ENCODE peak calls at places on chromosomes 11 and 22, in seven cellular contexts. T is stimulated activated effector memory CD8-positive, alpha-beta T cell treated with anti-CD3 and anti-CD28 coated beads, Interleukin-12 subunit alpha, Interleukin-12 subunit beta, amount 100 ng/mL, for 72 hours; Z is nucleus accumbens; Y is HS-27A; Q is stimulated activated CD4-positive, alpha-beta T cell treated with anti-CD3 and anti-CD28 coated beads, Interleukin-4, amount 100 ng/mL, for 48 hours; W is coronary artery; X is esophagus muscularis mucosa. U is an unnamed sample.

GRCh38 chr11:66418168-66418985 is 2.5 kb upstream of the NPAS4 start:
- DNase-seq in T (peak), Z (peak), Y (peak), Q (peak), W (peak), X (no peak), U (peak)

GRCh38 chr11:64088159-64089026 is 52.7 kb downstream of the FLRT1 start:
- DNase-seq in T (no peak), Z (no peak), Y (no peak), Q (no peak), W (no peak), X (no peak), U (peak)

GRCh38 chr22:46001046-46001425 is 24.1 kb upstream of the WNT7B start:
- DNase-seq in T (no peak), Z (no peak), Y (no peak), Q (no peak), W (no peak), X (no peak), U (no peak)

GRCh38 chr22:38176170-38176741 is 5.4 kb downstream of the PLA2G6 start:
- DNase-seq in T (no peak), Z (no peak), Y (no peak), Q (no peak), W (peak), X (no peak), U (no peak)

GRCh38 chr11:2690596-2691354 is 9.0 kb downstream of the KCNQ1OT1 start:
- DNase-seq in T (no peak), Z (no peak), Y (no peak), Q (no peak), W (no peak), X (no peak), U (peak)

GRCh38 chr11:69376155-69377028 is 82.4 kb downstream of the MYEOV start:
- DNase-seq in T (no peak), Z (no peak), Y (no peak), Q (no peak), W (no peak), X (no peak), U (no peak)

GRCh38 chr11:78607691-78608090 is 33.0 kb upstream of the NARS2 start:
- DNase-seq in T (no peak), Z (no peak), Y (no peak), Q (no peak), W (no peak), X (peak), U (no peak)

GRCh38 chr22:23849009-23850006 is 8.4 kb upstream of the SLC2A11 start:
- DNase-seq in T (peak), Z (peak), Y (no peak), Q (peak), W (peak), X (no peak), U (no peak)

GRCh38 chr11:132217856-132218255 is 847.4 kb downstream of the NTM start:
- DNase-seq in T (no peak), Z (no peak), Y (no peak), Q (no peak), W (no peak), X (no peak), U (no peak)

GRCh38 chr11:65279713-65280459 is 18.1 kb downstream of the POLA2 start:
- DNase-seq in T (no peak), Z (no peak), Y (peak), Q (peak), W (peak), X (no peak), U (no peak)

GRCh38 chr11:71153005-71153395 is 99.4 kb downstream of the SHANK2 start:
- DNase-seq in T (no peak), Z (no peak), Y (no peak), Q (no peak), W (peak), X (no peak), U (no peak)

GRCh38 chr22:26066534-26066933 is 102.7 kb upstream of the SEZ6L start:
- DNase-seq in T (no peak), Z (no peak), Y (no peak), Q (no peak), W (no peak), X (no peak), U (peak)

GRCh38 chr11:26297179-26297970 is 34.6 kb upstream of the ANO3 start:
- DNase-seq in T (no peak), Z (no peak), Y (no peak), Q (no peak), W (no peak), X (no peak), U (peak)

GRCh38 chr11:72280037-72280436 is 36.1 kb upstream of the PHOX2A start:
- DNase-seq in T (no peak), Z (no peak), Y (no peak), Q (no peak), W (no peak), X (no peak), U (no peak)

GRCh38 chr22:31350410-31350863 is 4.3 kb upstream of the PATZ1 start:
- DNase-seq in T (no peak), Z (no peak), Y (no peak), Q (no peak), W (no peak), X (no peak), U (no peak)

GRCh38 chr11:8156877-8157276 is 11.9 kb downstream of the RIC3 start:
- DNase-seq in T (no peak), Z (no peak), Y (no peak), Q (no peak), W (no peak), X (no peak), U (no peak)

GRCh38 chr11:3085052-3085451 is 27.8 kb upstream of the CARS1 start:
- DNase-seq in T (no peak), Z (no peak), Y (no peak), Q (no peak), W (no peak), X (no peak), U (no peak)

GRCh38 chr11:12098601-12099000 is 11.8 kb upstream of the MICAL2 start:
- DNase-seq in T (no peak), Z (no peak), Y (no peak), Q (no peak), W (no peak), X (no peak), U (no peak)

GRCh38 chr11:107018274-107018901 is at the start of gene GUCY1A2:
- DNase-seq in T (no peak), Z (peak), Y (no peak), Q (no peak), W (no peak), X (no peak), U (peak)

GRCh38 chr11:1875093-1875785 is 16.5 kb downstream of the PRR33 start:
- DNase-seq in T (no peak), Z (no peak), Y (no peak), Q (no peak), W (no peak), X (no peak), U (no peak)

GRCh38 chr11:12105471-12105870 is 4.9 kb upstream of the MICAL2 start:
- DNase-seq in T (no peak), Z (no peak), Y (no peak), Q (no peak), W (no peak), X (no peak), U (no peak)

GRCh38 chr11:67484847-67485311 is 2.1 kb downstream of the AIP start:
- DNase-seq in T (peak), Z (no peak), Y (no peak), Q (no peak), W (no peak), X (no peak), U (no peak)

GRCh38 chr11:41246399-41246745 is 213.1 kb downstream of the LRRC4C start:
- DNase-seq in T (no peak), Z (no peak), Y (no peak), Q (no peak), W (no peak), X (no peak), U (no peak)

GRCh38 chr22:38062782-38063181 is 5.6 kb downstream of the PICK1 start:
- DNase-seq in T (no peak), Z (peak), Y (no peak), Q (no peak), W (no peak), X (no peak), U (no peak)

GRCh38 chr22:34812631-34813030 is 253.3 kb upstream of the ISX start:
- DNase-seq in T (no peak), Z (no peak), Y (no peak), Q (no peak), W (no peak), X (no peak), U (no peak)

GRCh38 chr11:113458189-113458588 is 17.0 kb downstream of the DRD2 start:
- DNase-seq in T (no peak), Z (no peak), Y (no peak), Q (no peak), W (no peak), X (no peak), U (no peak)

GRCh38 chr22:35892192-35892591 is 136.4 kb downstream of the RBFOX2 start:
- DNase-seq in T (no peak), Z (no peak), Y (no peak), Q (no peak), W (no peak), X (no peak), U (no peak)

GRCh38 chr22:36873614-36874308 is 13.0 kb downstream of the NCF4 start:
- DNase-seq in T (peak), Z (no peak), Y (no peak), Q (peak), W (peak), X (no peak), U (no peak)

GRCh38 chr22:48343461-48343860 is 1484.2 kb downstream of the BRD1 start:
- DNase-seq in T (no peak), Z (no peak), Y (no peak), Q (no peak), W (no peak), X (no peak), U (no peak)